ENCODE peak calls at places on chromosomes 7 and 10, in six cellular contexts. A, F, N, B, E and G are unnamed samples.

GRCh38 chr10:129912161-129912917 is 51.7 kb downstream of the EBF3 start:
- DNase-seq in B (no peak), N (no peak), F (no peak), E (no peak), A (no peak), G (peak)

GRCh38 chr10:114575417-114576131 is 82.5 kb downstream of the ABLIM1 start:
- DNase-seq in B (no peak), E (no peak), F (no peak), A (no peak), N (no peak), G (no peak)

GRCh38 chr7:51543801-51544553 is 227.4 kb upstream of the COBL start:
- DNase-seq in A (no peak), F (no peak), N (no peak), E (no peak), B (no peak), G (no peak)

GRCh38 chr7:74092321-74092963 is 8.8 kb downstream of the LIMK1 start:
- DNase-seq in B (no peak), A (peak), N (peak), F (peak), E (no peak), G (peak)

GRCh38 chr7:74033372-74034311 is 5.7 kb downstream of the ELN start:
- DNase-seq in E (no peak), B (no peak), A (no peak), F (peak), N (peak), G (no peak)

GRCh38 chr7:36286241-36286640 is 103.4 kb upstream of the ANLN start:
- DNase-seq in N (no peak), F (no peak), E (no peak), B (no peak), A (no peak), G (no peak)

GRCh38 chr10:98664329-98665042 is 217.8 kb upstream of the HPS1 start:
- DNase-seq in A (peak), F (no peak), B (no peak), N (peak), E (no peak), G (peak)

GRCh38 chr7:128192497-128193142 is 48.5 kb upstream of the LEP start:
- DNase-seq in E (no peak), A (no peak), B (no peak), F (no peak), N (peak), G (no peak)

GRCh38 chr10:117980216-117980615 is 66.5 kb downstream of the RAB11FIP2 start:
- DNase-seq in A (no peak), F (no peak), E (peak), N (no peak), B (no peak), G (no peak)

GRCh38 chr10:43407148-43407575 is 1.8 kb downstream of the HNRNPF start:
- DNase-seq in A (peak), E (peak), B (no peak), N (peak), F (peak), G (peak)

GRCh38 chr10:32332299-32332750 is 14.6 kb downstream of the EPC1 start:
- DNase-seq in N (no peak), F (no peak), A (peak), E (peak), B (no peak), G (no peak)

GRCh38 chr10:31769564-31769963 is 159.1 kb downstream of the ARHGAP12 start:
- DNase-seq in E (peak), A (no peak), N (no peak), B (no peak), F (no peak), G (no peak)

GRCh38 chr7:47473499-47474210 is 108.3 kb downstream of the TNS3 start:
- DNase-seq in N (no peak), F (no peak), A (peak), E (no peak), B (no peak), G (no peak)

GRCh38 chr7:105060923-105061322 is 46.9 kb downstream of the KMT2E start:
- DNase-seq in A (no peak), E (no peak), B (no peak), F (no peak), N (no peak), G (no peak)

GRCh38 chr10:11018426-11018818 is 750 bp downstream of the CELF2 start:
- DNase-seq in F (peak), B (no peak), A (no peak), N (no peak), E (no peak), G (peak)

GRCh38 chr7:76300210-76300731 is 2.2 kb upstream of the HSPB1 start:
- DNase-seq in B (no peak), F (no peak), N (no peak), A (no peak), E (peak), G (no peak)